ENCODE peak calls at places on chromosomes 12 and 14, in ten cellular contexts. X is endothelial cell; V is neuronal stem cell; K is RPMI7951; H is activated T-cell treated with anti-CD3 and anti-CD28 coated beads, Interleukin-2, amount 50 U/mL, for 72 hours; F is tibial artery; R is CD8-positive, alpha-beta memory T cell; D is anterior cingulate cortex; Q is testis; P is pancreas. J is an unnamed sample.

GRCh38 chr12:119208626-119209061 is 29.9 kb downstream of the HSPB8 start:
- DNase-seq in D (peak), Q (no peak), K (no peak), X (peak), R (no peak), V (peak), P (no peak), H (no peak), F (peak), J (peak)

GRCh38 chr14:88542857-88543795 is 11.7 kb downstream of the PTPN21 start:
- DNase-seq in X (no peak), H (no peak), P (no peak), K (no peak), F (no peak), R (no peak), Q (no peak), D (no peak), V (no peak), J (no peak)

GRCh38 chr14:59705245-59705644 is 128.6 kb upstream of the CCDC175 start:
- DNase-seq in D (no peak), K (no peak), H (no peak), P (no peak), F (no peak), Q (no peak), R (no peak), V (no peak), X (no peak), J (no peak)

GRCh38 chr12:122799635-122800243 is 25.4 kb downstream of the CCDC62 start:
- DNase-seq in F (no peak), Q (no peak), R (no peak), X (no peak), D (no peak), P (no peak), V (no peak), H (no peak), K (no peak), J (no peak)

GRCh38 chr14:87522575-87522974 is 470.4 kb downstream of the GALC start:
- DNase-seq in D (no peak), X (no peak), H (no peak), F (no peak), P (no peak), R (no peak), Q (no peak), K (no peak), V (no peak), J (no peak)

GRCh38 chr12:110203546-110203945 is 77.5 kb upstream of the ATP2A2 start:
- DNase-seq in P (no peak), R (no peak), F (no peak), K (no peak), Q (no peak), H (no peak), D (no peak), V (no peak), X (no peak), J (peak)

GRCh38 chr14:69088523-69089445 is 64.1 kb downstream of the DCAF5 start:
- DNase-seq in K (peak), F (no peak), X (no peak), V (no peak), H (no peak), R (no peak), D (no peak), P (no peak), Q (no peak), J (no peak)

GRCh38 chr12:75714462-75715322 is 203.3 kb upstream of the KRR1 start:
- DNase-seq in X (no peak), R (no peak), F (no peak), P (no peak), Q (no peak), H (no peak), V (no peak), K (no peak), D (no peak), J (no peak)

GRCh38 chr12:54125950-54126695 is 62.7 kb downstream of the SMUG1 start:
- DNase-seq in F (peak), H (peak), D (no peak), P (peak), V (no peak), Q (no peak), K (peak), X (no peak), R (no peak), J (no peak)

GRCh38 chr12:70736775-70737174 is 99.5 kb upstream of the PTPRB start:
- DNase-seq in F (no peak), R (no peak), D (no peak), X (no peak), P (no peak), V (no peak), Q (no peak), H (no peak), K (no peak), J (no peak)

GRCh38 chr12:1914116-1914911 is 4.1 kb downstream of the CACNA2D4 start:
- DNase-seq in P (no peak), H (no peak), V (no peak), R (no peak), D (no peak), F (peak), Q (peak), K (no peak), X (no peak), J (no peak)

GRCh38 chr12:95066091-95066855 is 7.1 kb downstream of the NR2C1 start:
- DNase-seq in H (no peak), X (no peak), D (no peak), Q (peak), F (no peak), P (no peak), V (no peak), K (no peak), R (no peak), J (no peak)

GRCh38 chr12:124554429-124555029 is 12.9 kb downstream of the NCOR2 start:
- DNase-seq in K (no peak), X (no peak), Q (no peak), P (peak), V (no peak), H (no peak), F (no peak), R (no peak), D (no peak), J (no peak)

GRCh38 chr12:109222062-109222461 is 87.0 kb downstream of the FOXN4 start:
- DNase-seq in R (no peak), X (no peak), Q (no peak), P (no peak), H (no peak), F (no peak), V (no peak), D (no peak), K (no peak), J (no peak)

GRCh38 chr14:100117647-100118376 is 41.6 kb downstream of the DEGS2 start:
- DNase-seq in X (no peak), F (no peak), H (no peak), V (no peak), R (no peak), K (no peak), D (no peak), Q (no peak), P (no peak), J (no peak)

GRCh38 chr14:86915416-86915815 is 1077.6 kb downstream of the GALC start:
- DNase-seq in X (no peak), P (no peak), D (no peak), H (no peak), F (no peak), V (no peak), R (no peak), K (no peak), Q (no peak), J (no peak)

GRCh38 chr12:97017213-97017612 is 110.2 kb downstream of the NEDD1 start:
- DNase-seq in Q (no peak), X (no peak), H (no peak), F (no peak), D (no peak), K (no peak), P (no peak), R (no peak), V (no peak), J (no peak)

GRCh38 chr14:55430024-55430690 is 10.3 kb downstream of the TBPL2 start:
- DNase-seq in D (no peak), Q (peak), X (peak), F (no peak), K (peak), R (no peak), V (no peak), H (peak), P (no peak), J (peak)

J was measured in SK-MEL-5.